ENCODE peak calls at places on chromosomes 7 and 10, in seven cellular contexts. Y is cardiac muscle cell, P is thyroid gland, R is neural crest cell, A is GM13977, K is progenitor cell of endocrine pancreas, B is nephron progenitor cell. D is an unnamed sample.

GRCh38 chr7:39084344-39084743 is 106.6 kb downstream of the POU6F2 start:
- DNase-seq in R (no peak), Y (no peak), B (no peak), P (no peak), A (no peak), K (no peak), D (no peak)

GRCh38 chr10:117741524-117741923 is 199.0 kb downstream of the EMX2 start:
- DNase-seq in Y (no peak), B (no peak), R (no peak), A (no peak), K (no peak), P (no peak), D (no peak)

GRCh38 chr10:73889014-73889413 is 14.7 kb upstream of the CAMK2G start:
- DNase-seq in B (no peak), R (no peak), K (no peak), P (peak; percentile 42), Y (peak; percentile 40), A (peak; percentile 30), D (no peak)

GRCh38 chr10:129031233-129032150 is 435.5 kb upstream of the MGMT start:
- DNase-seq in K (peak; percentile 66), P (no peak), Y (peak; percentile 77), A (peak; percentile 47), R (peak; percentile 65), B (peak; percentile 78), D (peak; percentile 71)

GRCh38 chr7:14071045-14071444 is 81.6 kb upstream of the ETV1 start:
- DNase-seq in Y (no peak), R (no peak), K (no peak), B (no peak), A (no peak), P (no peak), D (no peak)

GRCh38 chr7:32379486-32380115 is 110.6 kb downstream of the LSM5 start:
- DNase-seq in Y (no peak), R (no peak), K (no peak), P (no peak), A (no peak), B (no peak), D (no peak)

GRCh38 chr10:62584216-62584615 is 210.0 kb downstream of the ZNF365 start:
- DNase-seq in B (no peak), A (no peak), P (no peak), R (no peak), Y (peak; percentile 96), K (no peak), D (no peak)

GRCh38 chr10:102368072-102368471 is 27.4 kb upstream of the NFKB2 start:
- DNase-seq in A (no peak), Y (no peak), R (no peak), K (no peak), P (no peak), B (no peak), D (no peak)

GRCh38 chr7:142494021-142494420 is 236.2 kb upstream of the PRSS58 start:
- DNase-seq in R (no peak), B (no peak), K (no peak), Y (no peak), P (no peak), A (no peak), D (no peak)

GRCh38 chr7:90764848-90765570 is 168.9 kb downstream of the CDK14 start:
- DNase-seq in B (no peak), K (no peak), Y (no peak), P (no peak), R (no peak), A (no peak), D (no peak)

DNA sequence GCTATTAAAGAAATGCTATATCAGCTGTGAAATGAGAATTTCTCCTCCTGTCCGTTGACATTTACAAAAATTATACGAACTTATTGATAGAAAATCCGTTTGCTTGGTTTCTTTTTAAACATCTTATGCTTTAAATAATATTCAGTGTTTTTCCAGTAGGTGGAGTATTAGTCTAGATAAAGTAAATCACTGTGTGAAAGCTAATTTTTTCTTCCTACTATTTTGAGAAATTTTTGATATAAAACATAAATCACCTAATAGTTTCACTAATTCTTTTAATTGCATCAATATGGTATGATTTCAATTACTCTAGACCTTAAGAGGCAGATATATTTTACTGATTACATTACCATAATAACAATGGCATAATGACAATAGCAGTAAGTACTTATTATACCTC is 335.2 kb upstream of the C7orf33 start:
- DNase-seq in A (no peak), B (no peak), R (no peak), P (no peak), K (no peak), Y (no peak), D (no peak)
- TF ChIP-seq CTCF in A (no peak), B (no peak), R (peak; percentile 51), P (peak; percentile 15), K (peak; percentile 25), Y (peak; percentile 12), D (no peak)

DNA sequence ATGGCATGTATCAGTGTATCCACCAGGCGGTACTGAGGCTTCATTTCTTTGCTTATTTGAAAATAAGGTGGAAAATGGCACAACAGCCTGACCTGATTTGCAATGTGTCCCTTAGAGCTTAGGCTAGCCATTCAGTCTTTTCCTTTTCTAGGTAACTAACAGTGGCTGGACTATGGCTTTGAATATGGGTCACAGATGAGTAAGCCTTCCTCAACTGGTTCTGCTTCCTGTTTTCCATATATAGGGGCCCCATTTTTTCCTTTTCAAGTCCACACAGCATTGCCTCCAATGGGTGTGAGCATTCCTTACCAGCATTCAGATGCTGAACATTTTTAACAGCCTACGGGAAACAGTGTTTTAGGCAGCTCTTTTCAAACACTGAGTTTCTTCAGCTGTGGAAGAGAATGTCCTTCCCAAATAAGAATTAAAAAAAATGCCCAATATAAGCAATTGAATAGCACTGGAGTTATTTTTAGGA is 3.9 kb upstream of the ITGB1 start:
- DNase-seq in B (no peak), K (no peak), R (no peak), A (no peak), P (no peak), Y (peak; percentile 87), D (no peak)
- TF ChIP-seq CTCF in B (no peak), K (no peak), R (peak; percentile 37), A (no peak), P (no peak), Y (peak; percentile 22), D (no peak)

DNA sequence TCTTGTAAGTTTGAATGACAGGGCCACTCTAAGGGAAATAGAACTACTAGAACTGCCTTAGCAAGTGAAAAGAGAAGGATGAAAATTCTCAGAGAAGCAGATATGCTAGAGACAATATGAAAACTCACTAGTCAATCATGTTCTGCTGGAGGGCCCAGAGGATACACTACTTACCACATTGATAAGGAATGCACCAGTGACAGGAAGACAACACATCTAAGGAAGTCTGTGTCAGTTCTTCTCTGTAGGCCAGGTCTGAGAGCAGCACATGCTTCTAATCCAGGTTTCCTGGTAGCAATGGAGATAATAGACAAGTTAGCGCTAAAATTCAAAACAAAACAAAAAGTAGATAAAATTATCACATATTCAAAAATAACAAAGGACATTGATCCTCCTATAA is 235.2 kb upstream of the AKR1E2 start:
- DNase-seq in P (no peak), B (no peak), A (no peak), K (no peak), R (no peak), Y (no peak), D (no peak)
- TF ChIP-seq CTCF in P (no peak), B (no peak), A (no peak), K (no peak), R (no peak), Y (no peak), D (no peak)

DNA sequence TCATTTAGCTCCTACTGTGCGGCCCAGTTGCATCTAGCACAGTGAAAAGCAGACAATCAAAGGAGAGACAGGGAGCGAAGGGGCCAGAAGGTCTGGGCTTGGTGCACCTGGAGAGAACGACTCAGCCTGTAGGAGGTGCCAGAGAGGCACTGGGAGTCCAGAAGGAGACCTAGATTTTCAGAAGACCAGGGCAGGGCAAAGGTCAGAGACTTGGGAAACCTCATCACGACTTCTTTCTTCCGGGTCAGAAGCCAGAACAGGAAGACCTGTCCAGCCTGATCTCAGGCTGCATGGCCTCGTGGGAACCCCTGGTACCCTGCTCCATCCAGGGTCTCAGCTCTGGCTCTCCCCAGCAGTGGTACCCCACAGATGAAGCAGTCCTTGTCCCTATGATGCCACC is 5.2 kb downstream of the AGAP3 start:
- DNase-seq in A (no peak), P (no peak), B (no peak), Y (no peak), K (no peak), R (no peak), D (no peak)
- TF ChIP-seq CTCF in A (peak; percentile 68), P (no peak), B (peak; percentile 54), Y (peak; percentile 61), K (peak; percentile 64), R (peak; percentile 59), D (peak; percentile 32)

GRCh38 chr7:38070718-38071117 is 107.3 kb upstream of the STARD3NL start:
- DNase-seq in A (no peak), Y (peak; percentile 67), K (no peak), R (no peak), B (no peak), P (no peak), D (no peak)
- TF ChIP-seq CTCF in A (no peak), Y (peak; percentile 60), K (peak; percentile 51), R (peak; percentile 53), B (peak; percentile 38), P (peak; percentile 36), D (peak; percentile 15)

GRCh38 chr10:69636626-69637550 is 6.8 kb downstream of the FAM241B start:
- DNase-seq in P (peak; percentile 33), R (no peak), A (no peak), Y (peak; percentile 9), B (no peak), K (no peak), D (no peak)
- TF ChIP-seq CTCF in P (no peak), R (peak; percentile 36), A (peak; percentile 9), Y (peak; percentile 22), B (no peak), K (peak; percentile 17), D (no peak)

GRCh38 chr10:71561003-71561577 is 158.5 kb downstream of the C10orf105 start:
- DNase-seq in K (no peak), Y (no peak), P (no peak), R (no peak), A (no peak), B (no peak), D (no peak)

GRCh38 chr10:71562884-71563283 is 156.7 kb downstream of the C10orf105 start:
- DNase-seq in K (no peak), B (no peak), Y (no peak), P (no peak), R (no peak), A (no peak), D (no peak)

GRCh38 chr10:71565284-71566000 is 154.1 kb downstream of the C10orf105 start:
- DNase-seq in B (no peak), Y (no peak), A (no peak), K (no peak), P (no peak), R (no peak), D (no peak)

GRCh38 chr10:71564221-71564820 is 155.3 kb downstream of the C10orf105 start:
- DNase-seq in K (no peak), B (no peak), A (no peak), P (no peak), R (no peak), Y (no peak), D (no peak)

GRCh38 chr10:71562181-71562580 is 157.4 kb downstream of the C10orf105 start:
- DNase-seq in Y (no peak), A (no peak), P (no peak), K (no peak), R (no peak), B (no peak), D (no peak)
- TF ChIP-seq CTCF in Y (no peak), A (no peak), P (no peak), K (no peak), R (no peak), B (no peak), D (no peak)

D was measured in GM20000.